ENCODE peak calls at places on chromosomes 4 and X, in seven cellular contexts. H is H9, R is mesendoderm, C is mesenchymal stem cell, V is IMR-90, W is H1, D is trophoblast cell. Q is an unnamed sample. For H3K4me1, the result is how much of the 10 kb centered on the place peaks cover.

GRCh38 chr4:77579406-77580076 is 26.1 kb upstream of the CXCL13 start:
- DNase-seq in H (no peak), R (no peak), C (peak), V (peak), W (no peak), D (peak), Q (no peak)

GRCh38 chrX:24343719-24344118 is 16.7 kb upstream of the SUPT20HL1 start:
- DNase-seq in H (no peak), R (no peak), C (no peak), V (no peak), W (no peak), D (no peak), Q (no peak)

GRCh38 chr4:10783351-10783750 is 98.8 kb upstream of the CLNK start:
- DNase-seq in H (no peak), R (no peak), C (peak), V (peak), W (no peak), D (no peak), Q (no peak)

GRCh38 chrX:52933213-52933612 is 25.1 kb downstream of the FAM156A start:
- DNase-seq in H (no peak), R (no peak), C (no peak), V (no peak), W (no peak), D (no peak), Q (no peak)

GRCh38 chr4:42673084-42673429 is 16.2 kb upstream of the ATP8A1 start:
- DNase-seq in H (no peak), R (no peak), C (peak), V (no peak), W (no peak), D (peak), Q (no peak)

GRCh38 chrX:123959281-123960063 is 2.0 kb upstream of the STAG2 start:
- DNase-seq in H (no peak), R (peak), C (peak), V (no peak), W (no peak), D (peak), Q (peak)

GRCh38 chr4:54254915-54255246 is 25.8 kb downstream of the PDGFRA start:
- DNase-seq in H (no peak), R (no peak), C (peak), V (no peak), W (no peak), D (no peak), Q (no peak)

GRCh38 chr4:148574502-148574901 is 132.3 kb upstream of the NR3C2 start:
- DNase-seq in H (no peak), R (peak), C (no peak), V (peak), W (no peak), D (peak), Q (no peak)

GRCh38 chr4:17875402-17876070 is 64.8 kb downstream of the NCAPG start:
- DNase-seq in H (no peak), R (no peak), C (no peak), V (no peak), W (no peak), D (no peak), Q (no peak)

GRCh38 chrX:16589211-16589610 is 60.7 kb upstream of the S100G start:
- DNase-seq in H (no peak), R (no peak), C (no peak), V (peak), W (no peak), D (no peak), Q (no peak)

GRCh38 chr4:76950846-76951321 is 1.3 kb downstream of the SEPTIN11 start:
- DNase-seq in H (peak), R (peak), C (peak), V (peak), W (no peak), D (peak), Q (no peak)

GRCh38 chr4:48906283-48907173 is at the start of gene OCIAD2:
- DNase-seq in H (peak), R (peak), C (peak), V (no peak), W (peak), D (no peak), Q (peak)

GRCh38 chr4:8706221-8707044 is 113.9 kb downstream of the CPZ start:
- DNase-seq in H (peak), R (peak), C (no peak), V (no peak), W (no peak), D (no peak), Q (no peak)

GRCh38 chrX:129781134-129782014 is 1.6 kb downstream of the SASH3 start:
- DNase-seq in H (no peak), R (peak), C (no peak), V (no peak), W (no peak), D (no peak), Q (no peak)

GRCh38 chr4:118086334-118086733 is 52.0 kb downstream of the NDST3 start:
- DNase-seq in H (no peak), R (peak), C (peak), V (peak), W (no peak), D (no peak), Q (no peak)

GRCh38 chrX:134713618-134714107 is 55.4 kb upstream of the PLAC1 start:
- DNase-seq in H (no peak), R (no peak), C (no peak), V (no peak), W (no peak), D (no peak), Q (no peak)

GRCh38 chrX:58025979-58026378 is 115.7 kb upstream of the ZXDA start:
- DNase-seq in H (no peak), R (peak), C (peak), V (peak), W (no peak), D (no peak), Q (no peak)

GRCh38 chrX:133574716-133575115 is 159.4 kb upstream of the GPC4 start:
- DNase-seq in H (no peak), R (no peak), C (no peak), V (no peak), W (no peak), D (peak), Q (no peak)

GRCh38 chr4:173442223-173442932 is 43.5 kb upstream of the SCRG1 start:
- DNase-seq in H (no peak), R (no peak), C (no peak), V (no peak), W (no peak), D (no peak), Q (no peak)

GRCh38 chr4:79650794-79651431 is 242.9 kb upstream of the GK2 start:
- DNase-seq in H (no peak), R (peak), C (peak), V (peak), W (no peak), D (no peak), Q (no peak)

GRCh38 chr4:78308517-78308916 is 243.1 kb upstream of the ANXA3 start:
- DNase-seq in H (no peak), R (no peak), C (no peak), V (no peak), W (no peak), D (no peak), Q (no peak)

GRCh38 chrX:101408530-101408836 is 461 bp downstream of the HNRNPH2 start:
- DNase-seq in H (no peak), R (no peak), C (no peak), V (no peak), W (no peak), D (no peak), Q (no peak)

GRCh38 chrX:77448170-77448569 is 981 bp downstream of the FGF16 start:
- DNase-seq in H (peak), R (peak), C (no peak), V (no peak), W (no peak), D (no peak), Q (no peak)

GRCh38 chr4:83208776-83209365 is 75.7 kb downstream of the COQ2 start:
- DNase-seq in H (no peak), R (no peak), C (peak), V (no peak), W (no peak), D (peak), Q (no peak)

GRCh38 chr4:73945140-73945539 is 36.7 kb downstream of the PF4 start:
- DNase-seq in H (no peak), R (no peak), C (no peak), V (no peak), W (no peak), D (no peak), Q (no peak)

GRCh38 chr4:43242611-43243010 is 350.1 kb downstream of the GRXCR1 start:
- DNase-seq in H (no peak), R (no peak), C (peak), V (peak), W (no peak), D (no peak), Q (no peak)

GRCh38 chr4:1084394-1084793 is 29.0 kb downstream of the RNF212 start:
- DNase-seq in H (no peak), R (no peak), C (no peak), V (no peak), W (no peak), D (no peak), Q (no peak)

GRCh38 chr4:82217986-82218715 is 155.6 kb downstream of the HNRNPD start:
- DNase-seq in H (no peak), R (peak), C (no peak), V (no peak), W (no peak), D (no peak), Q (no peak)

GRCh38 chrX:75781618-75782017 is 3.4 kb downstream of the MAGEE2 start:
- DNase-seq in H (no peak), R (no peak), C (no peak), V (no peak), W (no peak), D (no peak), Q (peak)

GRCh38 chr4:1478766-1479355 is 72.6 kb upstream of the NKX1-1 start:
- DNase-seq in H (peak), R (peak), C (no peak), V (no peak), W (no peak), D (no peak), Q (no peak)

GRCh38 chr4:58139269-58139668 is 1029.1 kb upstream of the IGFBP7 start:
- DNase-seq in H (no peak), R (no peak), C (no peak), V (no peak), W (no peak), D (no peak), Q (no peak)

GRCh38 chr4:52037730-52038108 is 380 bp downstream of the SGCB start:
- DNase-seq in H (peak), R (peak), C (peak), V (peak), W (no peak), D (no peak), Q (no peak)

GRCh38 chrX:18701621-18702361 is 5.7 kb upstream of the PPEF1 start:
- DNase-seq in H (no peak), R (no peak), C (peak), V (peak), W (no peak), D (no peak), Q (no peak)

GRCh38 chr4:95219109-95219508 is 329.7 kb downstream of the UNC5C start:
- DNase-seq in H (no peak), R (no peak), C (no peak), V (peak), W (no peak), D (no peak), Q (no peak)

GRCh38 chr4:99633772-99634171 is 23.9 kb downstream of the C4orf54 start:
- DNase-seq in H (no peak), R (no peak), C (no peak), V (no peak), W (no peak), D (no peak), Q (no peak)

GRCh38 chr4:107392951-107393350 is 327.1 kb downstream of the PAPSS1 start:
- DNase-seq in H (no peak), R (no peak), C (peak), V (peak), W (no peak), D (no peak), Q (no peak)

GRCh38 chrX:39984191-39984956 is 113.4 kb downstream of the BCOR start:
- DNase-seq in H (no peak), R (no peak), C (no peak), V (peak), W (no peak), D (no peak), Q (no peak)

GRCh38 chrX:45200741-45201234 is at the start of gene DIPK2B:
- DNase-seq in H (no peak), R (no peak), C (no peak), V (no peak), W (no peak), D (no peak), Q (no peak)

GRCh38 chr4:110005461-110006056 is 92.9 kb downstream of the EGF start:
- DNase-seq in H (no peak), R (peak), C (peak), V (peak), W (no peak), D (peak), Q (peak)

GRCh38 chr4:183554346-183554686 is 49.5 kb downstream of the ING2 start:
- DNase-seq in H (no peak), R (no peak), C (no peak), V (no peak), W (no peak), D (no peak), Q (no peak)
- H3K23ac ChIP-seq in H (no peak), R (no peak), C (no peak), V (no peak), W (no peak), D (no peak), Q (no peak)

DNA sequence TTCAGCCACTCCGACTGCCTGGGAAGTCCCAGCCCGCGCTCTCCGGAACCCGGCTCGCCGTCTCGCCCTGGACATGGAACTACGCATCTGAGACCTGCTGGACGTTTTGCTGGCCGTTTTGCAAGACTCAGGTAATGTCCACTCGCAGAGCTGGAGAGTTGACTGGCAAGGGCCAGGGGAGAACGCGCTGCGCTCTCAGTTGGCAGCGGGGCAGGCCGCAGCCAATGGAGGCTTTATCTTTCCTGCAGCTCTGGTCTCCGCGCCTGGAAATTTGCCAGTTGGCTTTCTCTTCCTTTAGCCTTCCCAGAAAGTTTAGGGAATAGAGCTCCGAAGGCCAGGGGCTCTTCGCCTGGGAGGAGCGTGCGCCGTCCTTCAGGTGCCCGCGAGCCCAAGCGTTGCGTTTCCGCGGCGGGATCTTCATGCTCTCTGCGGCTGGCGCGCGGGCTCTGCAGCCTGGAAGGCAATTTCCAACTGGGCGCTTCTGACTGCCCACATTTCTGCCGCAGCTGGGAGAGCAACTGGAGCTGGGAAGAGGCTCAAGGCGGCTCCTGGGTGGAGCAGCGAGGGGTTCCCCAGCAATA is 1.0 kb downstream of the IL1RAPL2 start:
- DNase-seq in H (peak), R (peak), C (peak), V (no peak), W (no peak), D (no peak), Q (no peak)
- H3K4me2 ChIP-seq in H (peak), R (peak), C (peak), V (no peak), W (peak), D (peak), Q (peak)

GRCh38 chr4:38677466-38677865 is 13.5 kb downstream of the KLF3 start:
- DNase-seq in H (no peak), R (no peak), C (no peak), V (no peak), W (no peak), D (no peak), Q (no peak)
- H3K4me1 ChIP-seq in H (under half), R (under half), C (under half), V (under half), W (under half), D (under half), Q (under half)

DNA sequence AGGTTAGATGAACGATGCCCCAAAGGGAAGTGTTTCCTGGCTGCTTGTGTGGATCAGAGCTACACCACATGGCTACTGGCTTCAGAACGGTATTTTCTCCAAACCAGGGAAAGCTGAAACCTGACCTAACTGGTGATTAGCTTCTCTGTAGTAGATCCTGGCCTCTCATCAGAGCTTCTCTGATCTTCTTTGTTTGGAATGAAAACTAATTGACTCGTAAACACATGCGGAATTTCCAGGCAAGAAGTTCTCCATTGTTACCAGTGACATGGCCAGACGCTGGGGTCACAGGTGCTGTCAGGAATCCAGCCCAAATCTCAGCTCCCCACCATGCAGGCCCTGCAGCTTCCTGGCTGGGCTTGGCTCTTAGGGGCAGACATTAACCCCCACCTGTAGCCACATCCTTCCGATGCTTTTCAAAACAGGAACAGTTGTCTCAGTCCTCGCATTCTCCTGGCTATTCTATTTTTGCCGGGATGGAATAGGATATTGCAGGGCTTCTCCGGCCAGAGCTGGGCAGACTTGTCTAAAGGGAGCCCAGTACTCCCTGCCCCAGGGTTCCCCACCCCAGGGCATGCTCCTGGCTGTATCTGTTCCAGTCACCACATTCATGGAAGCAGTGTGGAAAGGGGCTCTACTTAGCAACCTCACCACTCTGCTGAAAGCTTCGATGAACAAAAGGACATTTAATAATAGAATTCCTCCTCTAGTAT is 305.4 kb upstream of the F9 start:
- DNase-seq in H (peak), R (peak), C (no peak), V (no peak), W (peak), D (no peak), Q (no peak)
- H3K23ac ChIP-seq in H (no peak), R (no peak), C (no peak), V (no peak), W (no peak), D (no peak), Q (no peak)

DNA sequence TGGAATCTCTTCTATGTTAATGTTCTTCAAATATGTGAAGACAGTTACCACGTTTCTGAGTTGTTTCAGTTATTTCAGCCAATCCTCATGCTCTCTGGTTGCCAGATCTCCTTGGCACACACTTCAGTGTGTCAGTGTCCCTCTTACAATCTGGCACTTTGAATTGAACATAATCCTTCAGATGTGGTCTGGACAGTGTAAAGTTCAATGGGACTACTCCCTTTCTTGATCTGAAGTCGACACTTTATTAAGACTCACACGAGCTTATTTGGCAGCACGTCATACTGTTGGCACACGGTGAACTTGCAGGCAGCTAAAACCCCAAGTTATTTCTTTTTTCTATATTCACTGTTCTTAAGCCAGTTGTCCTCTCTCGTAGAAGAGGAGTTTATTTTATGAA is 28.2 kb downstream of the ARSJ start:
- DNase-seq in H (no peak), R (no peak), C (no peak), V (peak), W (no peak), D (no peak), Q (no peak)
- H3K4me2 ChIP-seq in H (no peak), R (no peak), C (no peak), V (peak), W (no peak), D (no peak), Q (no peak)

DNA sequence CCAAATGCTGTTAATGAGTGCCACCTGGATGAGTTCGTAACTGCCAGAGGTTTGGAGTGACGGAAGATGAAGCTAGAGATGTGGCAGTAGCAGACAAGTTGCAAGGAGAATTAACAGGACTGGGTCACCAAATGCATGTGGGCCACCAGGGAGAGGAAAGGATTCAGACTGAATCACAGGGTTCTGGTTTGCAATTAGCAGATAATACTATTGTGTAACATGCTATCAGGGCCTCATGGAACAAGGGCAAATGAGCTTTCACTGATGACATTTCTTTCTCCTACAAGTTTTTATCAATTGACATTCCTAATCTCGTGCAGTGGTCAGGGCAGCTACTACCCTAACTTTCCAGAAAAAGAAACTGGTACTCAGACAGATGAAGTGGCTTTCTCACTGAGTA is 21.4 kb downstream of the GAB3 start:
- DNase-seq in H (no peak), R (no peak), C (peak), V (no peak), W (no peak), D (no peak), Q (no peak)
- H3K4me1 ChIP-seq in H (under half), R (under half), C (under half), V (under half), W (under half), D (under half), Q (under half)

GRCh38 chr4:121181493-121181892 is 17.4 kb upstream of the TNIP3 start:
- DNase-seq in H (no peak), R (no peak), C (no peak), V (no peak), W (no peak), D (no peak), Q (no peak)
- H3K23ac ChIP-seq in H (no peak), R (no peak), C (no peak), V (no peak), W (no peak), D (no peak), Q (no peak)